ENCODE peak calls at places on chromosomes 1 and 21, in six cellular contexts. K is endodermal cell; U is CD8-positive, alpha-beta T cell; G is left ventricle myocardium inferior; F is prostate gland; Y is CD4-positive, CD25-positive, alpha-beta regulatory T cell. X is an unnamed sample. For H3K4me1 and H3K36me3, the result is how much of the 10 kb centered on the place peaks cover.

GRCh38 chr1:102191723-102192122 is 195.0 kb upstream of the OLFM3 start:
- DNase-seq in G (no peak), U (no peak), K (peak), F (no peak), Y (no peak), X (no peak)

GRCh38 chr1:168637350-168637991 is 61.1 kb downstream of the XCL1 start:
- DNase-seq in U (no peak), Y (no peak), G (no peak), F (no peak), K (no peak), X (no peak)

GRCh38 chr1:235511470-235512240 is 7.4 kb upstream of the B3GALNT2 start:
- DNase-seq in G (no peak), U (no peak), Y (no peak), F (no peak), K (peak), X (no peak)

GRCh38 chr1:56063461-56063860 is 515.9 kb downstream of the PLPP3 start:
- DNase-seq in F (no peak), K (no peak), Y (no peak), U (no peak), G (peak), X (no peak)

GRCh38 chr21:42221581-42222345 is 2.8 kb downstream of the ABCG1 start:
- DNase-seq in U (no peak), G (no peak), F (no peak), K (peak), Y (no peak), X (no peak)

GRCh38 chr1:21340230-21340564 is 49.9 kb upstream of the ECE1 start:
- DNase-seq in K (no peak), Y (no peak), F (peak), G (no peak), U (no peak), X (no peak)

GRCh38 chr1:219587817-219588561 is 24.9 kb downstream of the ZC3H11B start:
- DNase-seq in U (no peak), F (no peak), G (no peak), Y (no peak), K (no peak), X (no peak)

GRCh38 chr1:202571719-202572339 is 138.4 kb downstream of the SYT2 start:
- DNase-seq in G (no peak), Y (no peak), F (no peak), U (no peak), K (peak), X (no peak)

GRCh38 chr21:42336065-42336464 is 14.7 kb downstream of the TFF2 start:
- DNase-seq in U (no peak), Y (no peak), F (no peak), K (peak), G (no peak), X (no peak)

GRCh38 chr1:109392037-109392787 is 5.5 kb downstream of the SORT1 start:
- DNase-seq in K (peak), Y (no peak), F (no peak), G (peak), U (no peak), X (no peak)

GRCh38 chr1:109391626-109392025 is 6.1 kb downstream of the SORT1 start:
- DNase-seq in U (no peak), Y (no peak), K (no peak), F (no peak), G (no peak), X (no peak)

GRCh38 chr1:109392788-109393580 is 4.7 kb downstream of the SORT1 start:
- DNase-seq in Y (no peak), U (no peak), F (peak), G (peak), K (peak), X (no peak)

GRCh38 chr1:109394591-109395281 is 3.0 kb downstream of the SORT1 start:
- DNase-seq in U (no peak), Y (no peak), K (no peak), G (no peak), F (no peak), X (no peak)

GRCh38 chr1:109393602-109394233 is 4.0 kb downstream of the SORT1 start:
- DNase-seq in F (no peak), G (no peak), K (no peak), Y (no peak), U (no peak), X (no peak)
- H3K4me1 ChIP-seq in F (under half), G (half or more), K (under half), Y (under half), U (under half), X (under half)

GRCh38 chr1:115559987-115560386 is 81.8 kb upstream of the VANGL1 start:
- DNase-seq in G (no peak), Y (no peak), K (no peak), U (no peak), F (no peak), X (no peak)

GRCh38 chr1:115565789-115566188 is 76.0 kb upstream of the VANGL1 start:
- DNase-seq in U (no peak), F (no peak), Y (no peak), G (no peak), K (no peak), X (no peak)

GRCh38 chr1:115567431-115567830 is 74.3 kb upstream of the VANGL1 start:
- DNase-seq in G (no peak), K (no peak), U (no peak), Y (no peak), F (no peak), X (no peak)

GRCh38 chr1:115565353-115565752 is 76.4 kb upstream of the VANGL1 start:
- DNase-seq in Y (no peak), G (no peak), K (no peak), F (no peak), U (no peak), X (no peak)

DNA sequence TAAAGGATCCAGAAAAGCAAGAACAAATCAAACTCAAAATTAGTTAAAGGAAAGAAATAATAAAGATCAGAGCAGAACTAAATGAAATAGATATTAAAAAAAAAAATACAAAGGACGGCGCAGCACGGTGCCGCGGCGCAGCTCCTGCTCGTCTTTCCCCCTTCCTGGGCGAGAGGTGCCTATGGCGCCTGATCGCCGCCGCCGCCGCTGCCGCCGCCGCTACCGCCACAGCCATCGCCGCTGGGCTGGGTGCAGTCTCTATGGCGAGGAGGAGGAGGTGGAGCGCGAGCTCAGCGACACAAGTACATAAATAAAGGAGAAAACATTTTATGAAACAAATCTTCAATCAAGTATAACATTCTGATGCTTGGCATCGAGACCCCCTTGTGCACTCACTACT is 77.6 kb upstream of the VANGL1 start:
- DNase-seq in U (no peak), K (peak), Y (no peak), F (no peak), G (no peak), X (no peak)
- H3K4me3 ChIP-seq in U (no peak), K (no peak), Y (no peak), F (no peak), G (no peak), X (no peak)

GRCh38 chr1:15949453-15950245 is 26.3 kb downstream of the ZBTB17 start:
- DNase-seq in G (peak), Y (peak), F (peak), U (peak), K (peak), X (no peak)
- H3K36me3 ChIP-seq in G (under half), Y (under half), F (under half), U (under half), K (under half), X (under half)

DNA sequence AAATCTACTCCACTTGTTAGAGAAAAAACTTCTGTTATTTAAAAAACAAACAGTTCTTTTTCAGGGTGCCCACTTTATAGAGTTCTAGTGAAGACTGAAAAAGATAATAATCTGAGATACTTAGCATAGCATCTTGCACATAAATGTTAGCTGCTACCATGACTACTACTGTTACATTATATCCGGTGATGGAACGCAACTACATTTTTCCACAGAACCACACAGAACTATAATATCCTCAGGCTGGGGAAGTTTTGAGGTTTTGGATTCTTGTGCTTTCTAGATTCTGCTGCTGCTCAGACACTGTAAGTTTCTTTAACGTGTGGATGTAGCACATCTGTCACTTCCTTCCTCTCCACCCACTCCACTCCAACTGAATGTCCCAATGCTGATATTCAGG is 110.3 kb downstream of the PTPN14 start:
- DNase-seq in U (no peak), K (no peak), Y (no peak), F (no peak), G (no peak), X (no peak)
- H3K4me1 ChIP-seq in U (under half), K (under half), Y (under half), F (under half), G (half or more), X (under half)

GRCh38 chr1:152111515-152111968 is 3.7 kb downstream of the TCHH start:
- DNase-seq in F (no peak), U (no peak), G (no peak), Y (no peak), K (peak), X (no peak)
- H3K4me3 ChIP-seq in F (peak), U (peak), G (peak), Y (no peak), K (no peak), X (peak)

DNA sequence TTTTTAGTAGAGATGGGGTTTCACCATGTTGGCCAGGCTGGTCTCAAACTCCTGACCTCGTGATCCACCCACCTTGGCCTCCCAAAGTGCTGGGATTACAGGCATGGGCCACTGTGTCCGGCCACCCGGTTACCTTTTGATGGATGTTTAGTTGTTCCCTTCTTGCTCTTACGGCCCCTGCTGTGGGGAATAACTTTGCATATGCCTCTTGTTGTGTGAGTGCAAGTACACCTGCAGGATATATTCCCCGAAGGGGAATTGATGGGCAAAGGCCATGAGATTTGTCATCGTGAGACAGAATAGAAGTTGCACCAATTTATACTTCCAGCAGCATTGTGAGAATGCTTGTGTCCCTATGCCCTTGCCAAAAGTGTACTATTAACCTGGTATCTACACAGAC is 8.0 kb downstream of the IL6R start:
- DNase-seq in F (no peak), K (no peak), G (no peak), U (no peak), Y (no peak), X (no peak)
- H3K36me3 ChIP-seq in F (under half), K (under half), G (under half), U (under half), Y (under half), X (under half)